ENCODE peak calls at places on chromosomes 6 and 20, in seven cellular contexts. S is AG04449, Y is spleen, K is AG09319, A is RWPE1, G is Peyer's patch, C is progenitor cell of endocrine pancreas. M is an unnamed sample.

GRCh38 chr6:36625161-36625919 is 31.2 kb downstream of the SRSF3 start:
- DNase-seq in G (peak), K (peak), A (no peak), Y (peak), C (no peak), S (no peak), M (peak)

GRCh38 chr20:371755-372542 is 8.6 kb upstream of the TRIB3 start:
- DNase-seq in K (peak), G (peak), C (no peak), Y (peak), S (no peak), A (peak), M (peak)

GRCh38 chr20:58073945-58074920 is 154.2 kb downstream of the ANKRD60 start:
- DNase-seq in S (no peak), G (peak), A (no peak), Y (peak), C (no peak), K (no peak), M (peak)

GRCh38 chr6:26118999-26119398 is 31.8 kb downstream of the HFE start:
- DNase-seq in Y (no peak), K (no peak), C (no peak), S (no peak), G (no peak), A (no peak), M (peak)

GRCh38 chr6:36612101-36612625 is 18.0 kb downstream of the SRSF3 start:
- DNase-seq in G (peak), Y (peak), S (no peak), C (no peak), A (no peak), K (no peak), M (no peak)

GRCh38 chr20:34427784-34428183 is 64.7 kb downstream of the ITCH start:
- DNase-seq in C (no peak), K (no peak), G (no peak), Y (no peak), A (no peak), S (no peak), M (no peak)

GRCh38 chr6:75488026-75488425 is 5.6 kb downstream of the FILIP1 start:
- DNase-seq in C (no peak), Y (no peak), K (no peak), S (peak), A (no peak), G (no peak), M (peak)

GRCh38 chr6:111486475-111486874 is 3.5 kb upstream of the REV3L start:
- DNase-seq in C (no peak), G (no peak), Y (no peak), S (no peak), K (no peak), A (no peak), M (no peak)

GRCh38 chr20:9981834-9982233 is 53.0 kb upstream of the ANKEF1 start:
- DNase-seq in G (no peak), A (no peak), C (no peak), S (no peak), K (no peak), Y (no peak), M (no peak)

GRCh38 chr6:45371924-45372582 is 5.7 kb downstream of the SUPT3H start:
- DNase-seq in C (no peak), Y (no peak), S (no peak), A (no peak), G (no peak), K (no peak), M (no peak)

GRCh38 chr6:106537662-106538061 is 91.6 kb downstream of the RTN4IP1 start:
- DNase-seq in K (no peak), A (no peak), G (no peak), S (no peak), Y (no peak), C (no peak), M (no peak)

GRCh38 chr6:49980898-49981297 is 11.5 kb upstream of the DEFB113 start:
- DNase-seq in S (no peak), K (no peak), G (no peak), A (peak), Y (no peak), C (no peak), M (no peak)

GRCh38 chr6:122394016-122394415 is 5.4 kb upstream of the HSF2 start:
- DNase-seq in C (no peak), Y (no peak), S (no peak), K (no peak), A (no peak), G (no peak), M (no peak)

GRCh38 chr6:44151348-44152108 is 7.1 kb upstream of the CAPN11 start:
- DNase-seq in K (no peak), A (peak), G (peak), C (peak), S (no peak), Y (peak), M (peak)

GRCh38 chr6:113856011-113856551 is 1.1 kb upstream of the MARCKS start:
- DNase-seq in C (no peak), G (peak), A (peak), Y (peak), K (no peak), S (no peak), M (peak)

GRCh38 chr20:62030834-62031434 is 34.7 kb downstream of the TAF4 start:
- DNase-seq in K (no peak), S (no peak), A (peak), C (no peak), Y (no peak), G (peak), M (no peak)

GRCh38 chr6:169536446-169537170 is 165.2 kb downstream of the WDR27 start:
- DNase-seq in C (no peak), Y (no peak), K (no peak), G (no peak), S (peak), A (no peak), M (peak)

GRCh38 chr6:11475019-11475418 is 62.5 kb upstream of the TMEM170B start:
- DNase-seq in G (no peak), A (no peak), Y (no peak), K (no peak), C (no peak), S (no peak), M (no peak)

GRCh38 chr6:55713411-55713810 is 134.4 kb upstream of the HMGCLL1 start:
- DNase-seq in K (peak), S (no peak), C (no peak), G (no peak), A (no peak), Y (no peak), M (peak)

GRCh38 chr20:57398231-57398821 is 7.1 kb downstream of the RBM38 start:
- DNase-seq in Y (peak), A (no peak), S (no peak), G (peak), C (no peak), K (no peak), M (no peak)

GRCh38 chr6:49054311-49054710 is 408.7 kb downstream of the MMUT start:
- DNase-seq in K (no peak), A (peak), Y (no peak), G (no peak), C (no peak), S (no peak), M (no peak)

GRCh38 chr20:25632940-25633790 is 9.4 kb upstream of the NANP start:
- DNase-seq in K (no peak), Y (no peak), A (peak), S (peak), C (no peak), G (no peak), M (no peak)

GRCh38 chr6:11202513-11203305 is 29.8 kb downstream of the NEDD9 start:
- DNase-seq in G (no peak), Y (no peak), A (no peak), S (no peak), K (no peak), C (peak), M (peak)

GRCh38 chr20:31868853-31869672 is 1.3 kb downstream of the DUSP15 start:
- DNase-seq in S (no peak), C (no peak), K (no peak), G (peak), Y (no peak), A (no peak), M (no peak)

GRCh38 chr6:121592955-121593665 is 157.7 kb downstream of the GJA1 start:
- DNase-seq in S (no peak), C (no peak), G (no peak), Y (no peak), K (no peak), A (no peak), M (no peak)

GRCh38 chr6:116012966-116013365 is 47.7 kb downstream of the FRK start:
- DNase-seq in K (no peak), A (peak), Y (no peak), C (no peak), S (no peak), G (no peak), M (peak)

GRCh38 chr6:38783436-38784228 is 68.5 kb downstream of the DNAH8 start:
- DNase-seq in K (no peak), Y (no peak), A (no peak), C (no peak), S (no peak), G (no peak), M (no peak)

GRCh38 chr20:2845607-2846006 is 5.1 kb downstream of the VPS16 start:
- DNase-seq in C (no peak), K (no peak), Y (no peak), A (no peak), S (no peak), G (no peak), M (no peak)

GRCh38 chr20:54199721-54200176 is 8.1 kb upstream of the PFDN4 start:
- DNase-seq in A (peak), K (peak), S (peak), C (peak), Y (peak), G (peak), M (peak)

GRCh38 chr6:131807644-131808459 is at the start of gene ENPP1:
- DNase-seq in A (peak), K (peak), Y (peak), S (no peak), G (peak), C (peak), M (peak)

GRCh38 chr6:108362455-108362854 is 67.6 kb downstream of the AFG1L start:
- DNase-seq in S (no peak), A (no peak), K (no peak), C (no peak), Y (no peak), G (no peak), M (no peak)

GRCh38 chr6:108360919-108361311 is 66.1 kb downstream of the AFG1L start:
- DNase-seq in C (no peak), S (no peak), A (no peak), Y (no peak), K (no peak), G (no peak), M (no peak)

GRCh38 chr6:108361312-108361932 is 66.6 kb downstream of the AFG1L start:
- DNase-seq in G (no peak), Y (no peak), K (no peak), S (no peak), C (no peak), A (no peak), M (no peak)

GRCh38 chr6:108363113-108363512 is 68.3 kb downstream of the AFG1L start:
- DNase-seq in A (no peak), S (no peak), Y (no peak), C (no peak), K (no peak), G (no peak), M (no peak)

DNA sequence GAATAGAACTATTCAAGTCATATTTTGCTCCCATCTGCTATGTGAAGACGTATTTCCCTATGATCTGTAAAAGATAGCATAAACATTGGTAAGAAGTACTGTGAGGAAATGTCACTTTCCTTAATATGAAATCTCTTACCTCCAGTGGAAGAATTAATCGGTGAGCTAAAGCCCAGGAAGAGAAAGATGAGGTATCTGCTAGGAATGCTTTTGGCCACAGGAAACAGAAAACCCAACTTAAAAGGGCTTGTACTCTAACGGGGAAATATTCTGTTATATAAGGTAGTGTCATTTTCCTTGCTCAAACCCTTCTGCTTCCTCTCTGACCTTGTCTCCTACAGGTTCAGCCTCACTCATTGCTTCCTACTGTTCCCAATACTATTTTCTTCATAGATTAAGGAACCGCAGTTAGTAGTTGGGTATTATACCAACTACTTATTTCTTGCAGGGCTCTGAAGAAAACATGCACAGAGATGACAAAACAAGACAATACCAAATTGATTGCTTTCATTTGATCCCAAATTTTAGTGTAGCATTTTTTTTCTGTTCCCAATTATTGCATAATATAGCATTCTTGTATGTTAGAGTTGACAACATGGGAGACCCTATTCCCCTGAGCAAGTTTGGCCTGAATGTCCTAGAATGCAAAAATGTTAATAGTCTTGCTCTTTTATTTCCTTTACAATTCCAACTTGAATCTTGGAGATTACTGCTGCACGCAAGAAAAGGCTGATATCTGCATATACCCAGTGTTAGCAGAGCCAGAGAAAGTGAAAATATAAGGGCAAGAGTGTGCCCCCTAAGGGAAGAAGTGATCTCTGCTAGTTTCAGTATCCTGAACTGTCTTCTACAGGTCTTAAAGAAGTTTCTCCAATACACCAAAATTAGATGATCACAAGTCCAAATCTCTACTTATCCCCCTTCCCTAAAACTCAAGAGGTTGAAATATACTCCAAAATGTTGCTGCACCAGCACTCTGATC is 65.3 kb downstream of the AFG1L start:
- DNase-seq in S (peak), C (no peak), G (no peak), Y (no peak), K (no peak), A (no peak), M (peak)
- TF ChIP-seq CTCF in S (no peak), C (no peak), G (no peak), Y (no peak), K (no peak), A (no peak), M (no peak)

GRCh38 chr20:49433387-49433786 is 49.1 kb downstream of the KCNB1 start:
- DNase-seq in A (no peak), K (no peak), S (no peak), Y (no peak), C (no peak), G (no peak), M (no peak)
- TF ChIP-seq CTCF in A (no peak), K (no peak), S (no peak), Y (no peak), C (no peak), G (no peak), M (no peak)

DNA sequence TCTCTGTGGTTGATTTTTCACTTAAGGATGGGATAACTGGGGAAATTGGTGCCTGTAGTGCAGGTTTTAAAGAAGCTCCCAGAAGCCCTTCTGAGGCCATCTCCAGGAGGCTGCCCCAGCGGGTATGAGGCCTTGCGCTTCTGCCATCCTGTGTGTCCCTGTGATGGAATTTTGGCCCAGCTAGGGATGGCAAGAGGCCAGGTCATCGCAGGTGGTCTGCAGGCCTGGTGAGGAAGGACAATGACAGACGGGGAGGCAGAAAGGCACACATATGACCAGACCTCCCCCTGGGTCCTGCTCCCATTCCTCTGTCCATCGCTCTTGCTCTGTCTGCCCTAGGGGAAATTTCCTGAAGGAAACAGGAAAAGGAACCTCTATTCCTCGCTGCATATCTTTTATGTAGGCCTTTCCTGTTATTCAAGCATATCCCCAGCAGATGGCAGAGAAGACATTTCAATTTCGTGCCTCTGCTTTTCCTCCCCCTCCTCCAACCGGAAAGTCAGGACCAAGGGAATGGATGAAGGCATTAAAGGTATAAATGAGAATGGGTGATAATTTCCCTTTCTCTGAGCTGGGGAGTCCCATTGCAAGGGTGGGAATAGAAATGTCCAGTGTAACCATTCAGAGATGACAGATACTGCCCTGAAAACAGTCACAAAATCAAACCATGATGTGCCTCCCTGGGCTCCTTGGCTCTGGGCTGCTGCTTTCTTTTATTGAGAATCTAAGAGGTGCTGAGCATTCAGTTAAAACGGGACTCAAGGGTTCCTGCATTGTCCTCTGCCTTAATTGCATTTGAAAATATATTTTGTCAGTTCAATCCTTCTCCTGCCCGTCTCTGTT is 17.6 kb upstream of the HLA-F start:
- DNase-seq in Y (no peak), K (peak), G (peak), S (peak), C (no peak), A (peak), M (peak)
- TF ChIP-seq CTCF in Y (peak), K (peak), G (peak), S (peak), C (peak), A (peak), M (peak)

GRCh38 chr6:14365393-14365792 is 247.8 kb downstream of the CD83 start:
- DNase-seq in A (no peak), K (no peak), C (no peak), G (no peak), Y (no peak), S (peak), M (peak)
- TF ChIP-seq CTCF in A (no peak), K (no peak), C (no peak), G (no peak), Y (no peak), S (no peak), M (no peak)

M was measured in astrocyte of the spinal cord.